ENCODE peak calls at places on chromosome 7, in ten cellular contexts. R is ascending aorta, G is lung, K is pancreas, P is heart right ventricle, X is fibroblast of lung, B is HepG2, Z is colonic mucosa, D is astrocyte, I is thoracic aorta. Y is an unnamed sample.
A peak's percentile ranks its signal among the peaks of the same experiment; 100 is the strongest.

GRCh38 chr7:140559410-140559809 is 80.1 kb upstream of the MKRN1 start:
- DNase-seq in R (no peak), G (no peak), K (no peak), P (no peak), X (no peak), B (no peak), Z (no peak), D (no peak), I (no peak), Y (no peak)

GRCh38 chr7:91127974-91128373 is 136.3 kb upstream of the FZD1 start:
- DNase-seq in R (no peak), G (no peak), K (no peak), P (no peak), X (peak; percentile 63), B (no peak), Z (no peak), D (peak; percentile 19), I (no peak), Y (no peak)

GRCh38 chr7:44368885-44369284 is 43.5 kb upstream of the CAMK2B start:
- DNase-seq in R (no peak), G (no peak), K (no peak), P (no peak), X (no peak), B (peak; percentile 16), Z (no peak), D (no peak), I (no peak), Y (no peak)

GRCh38 chr7:144771921-144772320 is 63.9 kb downstream of the TPK1 start:
- DNase-seq in R (no peak), G (no peak), K (no peak), P (no peak), X (no peak), B (no peak), Z (no peak), D (no peak), I (no peak), Y (no peak)

GRCh38 chr7:88167223-88167622 is 52.6 kb downstream of the SRI start:
- DNase-seq in R (no peak), G (no peak), K (no peak), P (no peak), X (no peak), B (no peak), Z (no peak), D (no peak), I (no peak), Y (no peak)

GRCh38 chr7:105690286-105690915 is 109.1 kb upstream of the EFCAB10 start:
- DNase-seq in R (no peak), G (no peak), K (no peak), P (no peak), X (no peak), B (no peak), Z (no peak), D (peak; percentile 36), I (no peak), Y (no peak)

GRCh38 chr7:91566333-91566732 is 302.1 kb downstream of the FZD1 start:
- DNase-seq in R (no peak), G (no peak), K (no peak), P (no peak), X (no peak), B (no peak), Z (no peak), D (no peak), I (no peak), Y (no peak)

GRCh38 chr7:129169171-129169643 is 19.2 kb upstream of the SMO start:
- DNase-seq in R (no peak), G (no peak), K (no peak), P (peak; percentile 68), X (peak; percentile 42), B (no peak), Z (peak; percentile 66), D (peak; percentile 36), I (no peak), Y (no peak)

GRCh38 chr7:159142204-159142603 is 2.5 kb downstream of the VIPR2 start:
- DNase-seq in R (no peak), G (no peak), K (no peak), P (no peak), X (no peak), B (no peak), Z (no peak), D (no peak), I (no peak), Y (no peak)

GRCh38 chr7:102106625-102107024 is 180.0 kb upstream of the SH2B2 start:
- DNase-seq in R (no peak), G (no peak), K (no peak), P (no peak), X (no peak), B (no peak), Z (peak; percentile 7), D (no peak), I (no peak), Y (peak; percentile 35)

GRCh38 chr7:80725181-80725611 is 86.8 kb downstream of the CD36 start:
- DNase-seq in R (no peak), G (no peak), K (no peak), P (no peak), X (no peak), B (no peak), Z (no peak), D (no peak), I (no peak), Y (no peak)

GRCh38 chr7:116525298-116525912 is 569 bp downstream of the CAV1 start:
- DNase-seq in R (no peak), G (peak; percentile 81), K (peak; percentile 83), P (peak; percentile 58), X (no peak), B (no peak), Z (peak; percentile 44), D (no peak), I (no peak), Y (peak; percentile 84)

GRCh38 chr7:48154792-48155413 is 16.4 kb upstream of the ABCA13 start:
- DNase-seq in R (no peak), G (no peak), K (no peak), P (no peak), X (peak; percentile 55), B (peak; percentile 73), Z (peak; percentile 81), D (no peak), I (no peak), Y (no peak)

DNA sequence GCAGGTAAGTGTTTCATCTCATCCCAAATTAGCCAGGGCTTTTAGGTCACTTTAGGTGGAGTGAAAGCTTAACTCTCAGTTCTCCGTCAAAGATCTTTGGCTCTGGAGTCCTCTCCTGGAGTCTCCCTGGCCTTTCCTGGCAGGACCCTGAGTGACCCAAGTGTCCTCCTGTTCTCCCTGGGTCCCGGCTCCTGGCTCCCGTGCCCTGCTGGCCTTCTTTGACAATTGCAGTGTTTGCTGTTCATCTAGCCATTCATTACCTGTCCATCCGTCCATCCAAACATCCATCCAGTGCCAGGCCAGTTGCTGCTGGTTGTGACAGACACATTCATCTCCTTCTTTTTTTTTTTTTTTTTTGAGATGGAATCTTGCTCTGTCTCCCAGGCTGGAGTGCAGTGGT is 6.2 kb upstream of the TPST1 start:
- DNase-seq in R (no peak), G (no peak), K (no peak), P (no peak), X (no peak), B (no peak), Z (no peak), D (no peak), I (no peak), Y (no peak)
- TF ChIP-seq CTCF in R (no peak), G (no peak), K (no peak), P (no peak), X (no peak), B (peak; percentile 6), Z (no peak), D (no peak), I (no peak), Y (no peak)

GRCh38 chr7:106890952-106891351 is 25.9 kb downstream of the PIK3CG start:
- DNase-seq in R (no peak), G (no peak), K (no peak), P (no peak), X (no peak), B (no peak), Z (no peak), D (no peak), I (no peak), Y (no peak)

GRCh38 chr7:106891545-106892410 is 26.7 kb downstream of the PIK3CG start:
- DNase-seq in R (no peak), G (no peak), K (no peak), P (no peak), X (no peak), B (no peak), Z (no peak), D (no peak), I (no peak), Y (no peak)

GRCh38 chr7:106893591-106893990 is 28.5 kb downstream of the PIK3CG start:
- DNase-seq in R (no peak), G (no peak), K (no peak), P (no peak), X (no peak), B (no peak), Z (no peak), D (no peak), I (no peak), Y (no peak)

GRCh38 chr7:106896268-106896667 is 31.2 kb downstream of the PIK3CG start:
- DNase-seq in R (no peak), G (no peak), K (no peak), P (no peak), X (no peak), B (no peak), Z (no peak), D (no peak), I (no peak), Y (no peak)

DNA sequence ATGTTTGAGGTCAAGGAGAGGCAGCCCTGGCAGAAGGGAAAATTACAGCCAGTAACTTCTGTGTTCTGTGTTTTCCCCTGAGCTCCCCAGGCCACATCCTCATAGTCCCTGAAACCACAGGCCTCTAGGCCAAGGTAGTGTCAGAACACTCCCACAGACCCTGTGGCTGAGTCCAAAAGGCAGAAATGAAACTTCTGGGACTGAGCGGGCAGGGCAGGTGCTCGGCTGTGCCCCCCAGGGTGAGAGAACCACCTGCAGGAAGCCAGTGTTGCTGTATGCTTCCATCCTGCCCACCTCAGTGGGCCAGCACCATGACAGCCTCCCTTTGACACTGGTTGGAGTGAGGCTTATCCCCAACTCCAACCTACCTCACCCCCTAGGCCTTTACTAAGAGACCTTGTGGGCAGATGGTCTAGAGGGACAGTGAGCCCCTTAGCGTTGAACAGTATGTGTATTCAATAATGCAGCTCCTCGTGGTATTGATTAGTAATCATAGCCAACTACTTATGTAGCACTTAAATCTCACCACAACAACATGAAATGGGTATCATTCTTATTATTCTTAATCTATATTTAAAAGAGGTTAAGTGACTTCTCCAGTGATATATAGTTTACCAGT is 30.3 kb downstream of the PIK3CG start:
- DNase-seq in R (no peak), G (no peak), K (no peak), P (no peak), X (no peak), B (no peak), Z (peak; percentile 17), D (no peak), I (no peak), Y (no peak)
- H3K27me3 ChIP-seq in R (no peaks in the 10 kb centered on the region), G (no peaks in the 10 kb centered on the region), K (no peaks in the 10 kb centered on the region), P (no peaks in the 10 kb centered on the region), X (no peaks in the 10 kb centered on the region), B (peaks cover 3% of the 10 kb centered on the region), Z (no peaks in the 10 kb centered on the region), D (no peaks in the 10 kb centered on the region), I (no peaks in the 10 kb centered on the region), Y (no peaks in the 10 kb centered on the region)

GRCh38 chr7:84139986-84140729 is 54.4 kb downstream of the SEMA3A start:
- DNase-seq in R (no peak), G (no peak), K (no peak), P (no peak), X (peak; percentile 56), B (peak; percentile 79), Z (no peak), D (peak; percentile 13), I (no peak), Y (no peak)
- H3K4me1 ChIP-seq in R (no peaks in the 10 kb centered on the region), G (no peaks in the 10 kb centered on the region), K (no peaks in the 10 kb centered on the region), P (no peaks in the 10 kb centered on the region), X (peaks cover 2% of the 10 kb centered on the region), B (peaks cover 20% of the 10 kb centered on the region), Z (no peaks in the 10 kb centered on the region), D (peaks cover 4% of the 10 kb centered on the region), I (no peaks in the 10 kb centered on the region), Y (no peaks in the 10 kb centered on the region)

GRCh38 chr7:16498122-16498521 is 28.5 kb upstream of the LRRC72 start:
- DNase-seq in R (no peak), G (no peak), K (no peak), P (no peak), X (no peak), B (no peak), Z (no peak), D (no peak), I (no peak), Y (no peak)
- TF ChIP-seq CTCF in R (no peak), G (no peak), K (no peak), P (no peak), X (no peak), B (no peak), Z (no peak), D (no peak), I (no peak), Y (no peak)

Y was measured in suprapubic skin.